ENCODE peak calls at places on chromosomes 12 and 14, in six cellular contexts. Z is C1 segment of cervical spinal cord, Q is frontal cortex, W is A549, X is endothelial cell of umbilical vein, V is RCC 7860. R is an unnamed sample.

GRCh38 chr14:54567224-54567633 is 301 bp downstream of the SAMD4A start:
- DNase-seq in Z (no peak), Q (peak; percentile 14), W (no peak), X (no peak), V (no peak), R (peak; percentile 44)

GRCh38 chr14:22821193-22822016 is 6.2 kb upstream of the SLC7A7 start:
- DNase-seq in Z (no peak), Q (no peak), W (peak; percentile 55), X (no peak), V (peak; percentile 66), R (no peak)

GRCh38 chr14:52413729-52414453 is 99.8 kb downstream of the PTGER2 start:
- DNase-seq in Z (no peak), Q (no peak), W (no peak), X (no peak), V (no peak), R (no peak)

GRCh38 chr12:1776139-1776975 is 44.0 kb upstream of the LRTM2 start:
- DNase-seq in Z (no peak), Q (no peak), W (peak; percentile 65), X (no peak), V (peak; percentile 72), R (peak; percentile 52)

GRCh38 chr14:42872775-42873174 is 1266.1 kb downstream of the LRFN5 start:
- DNase-seq in Z (no peak), Q (no peak), W (no peak), X (no peak), V (no peak), R (no peak)

GRCh38 chr14:100476012-100476822 is 111.0 kb downstream of the BEGAIN start:
- DNase-seq in Z (no peak), Q (no peak), W (peak; percentile 78), X (no peak), V (peak; percentile 92), R (peak; percentile 3)

GRCh38 chr14:38549549-38549948 is 293.7 kb upstream of the CLEC14A start:
- DNase-seq in Z (no peak), Q (no peak), W (no peak), X (no peak), V (no peak), R (no peak)

GRCh38 chr12:130145731-130146130 is 16.5 kb upstream of the FZD10 start:
- DNase-seq in Z (no peak), Q (no peak), W (no peak), X (no peak), V (no peak), R (no peak)

GRCh38 chr14:50319293-50319692 is 7.2 kb downstream of the DMAC2L start:
- DNase-seq in Z (no peak), Q (no peak), W (no peak), X (no peak), V (no peak), R (no peak)

GRCh38 chr12:63037721-63038120 is 102.8 kb upstream of the PPM1H start:
- DNase-seq in Z (no peak), Q (no peak), W (no peak), X (no peak), V (no peak), R (no peak)

GRCh38 chr12:75294797-75295196 is 35.3 kb downstream of the CAPS2 start:
- DNase-seq in Z (no peak), Q (no peak), W (no peak), X (no peak), V (no peak), R (no peak)

GRCh38 chr12:56529656-56530055 is 8.0 kb downstream of the RBMS2 start:
- DNase-seq in Z (no peak), Q (no peak), W (no peak), X (no peak), V (no peak), R (no peak)

GRCh38 chr14:35285168-35285990 is 6.8 kb upstream of the PSMA6 start:
- DNase-seq in Z (no peak), Q (no peak), W (no peak), X (peak; percentile 40), V (no peak), R (peak; percentile 43)

GRCh38 chr12:54032627-54033100 is at the start of gene HOXC5:
- DNase-seq in Z (peak; percentile 63), Q (peak; percentile 82), W (peak; percentile 92), X (peak; percentile 37), V (peak; percentile 3), R (peak; percentile 57)

GRCh38 chr12:48202766-48203165 is 326 bp downstream of the OR10AD1 start:
- DNase-seq in Z (no peak), Q (no peak), W (no peak), X (no peak), V (no peak), R (no peak)

GRCh38 chr12:130873825-130874224 is 2.0 kb downstream of the RAN start:
- DNase-seq in Z (no peak), Q (no peak), W (no peak), X (no peak), V (no peak), R (no peak)

GRCh38 chr14:77889971-77890442 is 90.1 kb downstream of the ADCK1 start:
- DNase-seq in Z (no peak), Q (no peak), W (no peak), X (no peak), V (no peak), R (peak; percentile 32)

GRCh38 chr14:58829594-58829993 is 191.8 kb downstream of the DACT1 start:
- DNase-seq in Z (no peak), Q (no peak), W (no peak), X (no peak), V (no peak), R (no peak)

GRCh38 chr12:24561882-24562760 is 386.8 kb downstream of the BCAT1 start:
- DNase-seq in Z (peak; percentile 57), Q (peak; percentile 66), W (peak; percentile 17), X (peak; percentile 60), V (peak; percentile 7), R (peak; percentile 47)

GRCh38 chr14:71371711-71372396 is 464.6 kb downstream of the PCNX1 start:
- DNase-seq in Z (no peak), Q (no peak), W (no peak), X (peak; percentile 80), V (no peak), R (peak; percentile 81)

GRCh38 chr14:91377700-91378652 is 39.6 kb downstream of the CCDC88C start:
- DNase-seq in Z (no peak), Q (no peak), W (no peak), X (peak; percentile 51), V (no peak), R (peak; percentile 82)

GRCh38 chr14:99195602-99196309 is 76.2 kb downstream of the BCL11B start:
- DNase-seq in Z (no peak), Q (no peak), W (no peak), X (no peak), V (no peak), R (peak; percentile 2)

GRCh38 chr12:27785882-27786570 is 6.0 kb upstream of the MANSC4 start:
- DNase-seq in Z (no peak), Q (no peak), W (no peak), X (peak; percentile 39), V (peak; percentile 7), R (peak; percentile 60)

GRCh38 chr12:66901136-66901932 is 222.5 kb upstream of the GRIP1 start:
- DNase-seq in Z (no peak), Q (no peak), W (no peak), X (no peak), V (no peak), R (no peak)

GRCh38 chr12:12467701-12468218 is 94.9 kb downstream of the DUSP16 start:
- DNase-seq in Z (peak; percentile 19), Q (peak; percentile 54), W (no peak), X (no peak), V (no peak), R (peak; percentile 13)

GRCh38 chr12:52677671-52678070 is 2.5 kb downstream of the KRT1 start:
- DNase-seq in Z (no peak), Q (no peak), W (no peak), X (no peak), V (no peak), R (no peak)

GRCh38 chr12:130920119-130920703 is 33.5 kb upstream of the ADGRD1 start:
- DNase-seq in Z (no peak), Q (no peak), W (no peak), X (no peak), V (no peak), R (no peak)